ENCODE peak calls at places on chromosomes 1 and 21, in nine cellular contexts. One of them, this sample, is unnamed.

GRCh38 chr1:108813326-108813725 is 43.6 kb downstream of the AKNAD1 start:
- DNase-seq in pancreas: no peak
- DNase-seq in tibial artery: no peak
- DNase-seq in body of pancreas: no peak
- DNase-seq in kidney: no peak
- DNase-seq in tibial nerve: no peak
- DNase-seq in left lung: no peak
- DNase-seq in heart right ventricle: no peak
- DNase-seq in keratinocyte: no peak
- DNase-seq in this sample: no peak

GRCh38 chr1:16055613-16056520 is 12.3 kb downstream of the CLCNKB start:
- DNase-seq in body of pancreas: peak
- DNase-seq in keratinocyte: peak
- DNase-seq in left lung: peak
- DNase-seq in kidney: peak
- DNase-seq in pancreas: peak
- DNase-seq in heart right ventricle: peak
- DNase-seq in tibial artery: peak
- DNase-seq in tibial nerve: peak
- DNase-seq in this sample: peak

GRCh38 chr1:31072304-31072746 is 6.8 kb upstream of the PUM1 start:
- DNase-seq in left lung: no peak
- DNase-seq in kidney: no peak
- DNase-seq in heart right ventricle: no peak
- DNase-seq in keratinocyte: no peak
- DNase-seq in body of pancreas: no peak
- DNase-seq in tibial artery: no peak
- DNase-seq in tibial nerve: no peak
- DNase-seq in pancreas: no peak
- DNase-seq in this sample: no peak

GRCh38 chr1:210144736-210145135 is 87.9 kb upstream of the SERTAD4 start:
- DNase-seq in heart right ventricle: no peak
- DNase-seq in pancreas: no peak
- DNase-seq in keratinocyte: no peak
- DNase-seq in kidney: no peak
- DNase-seq in left lung: no peak
- DNase-seq in tibial artery: no peak
- DNase-seq in tibial nerve: no peak
- DNase-seq in body of pancreas: no peak
- DNase-seq in this sample: no peak

GRCh38 chr1:108863984-108864383 is 7.1 kb upstream of the AKNAD1 start:
- DNase-seq in body of pancreas: no peak
- DNase-seq in keratinocyte: no peak
- DNase-seq in pancreas: no peak
- DNase-seq in kidney: no peak
- DNase-seq in heart right ventricle: no peak
- DNase-seq in tibial nerve: no peak
- DNase-seq in left lung: no peak
- DNase-seq in tibial artery: no peak
- DNase-seq in this sample: no peak

GRCh38 chr1:172003766-172004530 is 162.7 kb downstream of the DNM3 start:
- DNase-seq in kidney: no peak
- DNase-seq in left lung: no peak
- DNase-seq in body of pancreas: no peak
- DNase-seq in keratinocyte: no peak
- DNase-seq in tibial artery: no peak
- DNase-seq in pancreas: no peak
- DNase-seq in tibial nerve: no peak
- DNase-seq in heart right ventricle: no peak
- DNase-seq in this sample: no peak

GRCh38 chr21:33844104-33844889 is 71.3 kb downstream of the ATP5PO start:
- DNase-seq in tibial nerve: no peak
- DNase-seq in kidney: peak
- DNase-seq in tibial artery: no peak
- DNase-seq in body of pancreas: peak
- DNase-seq in pancreas: no peak
- DNase-seq in left lung: no peak
- DNase-seq in keratinocyte: no peak
- DNase-seq in heart right ventricle: peak
- DNase-seq in this sample: peak

GRCh38 chr1:168151935-168152334 is 15.2 kb upstream of the GPR161 start:
- DNase-seq in pancreas: no peak
- DNase-seq in tibial nerve: no peak
- DNase-seq in body of pancreas: no peak
- DNase-seq in tibial artery: no peak
- DNase-seq in keratinocyte: no peak
- DNase-seq in kidney: no peak
- DNase-seq in heart right ventricle: no peak
- DNase-seq in left lung: no peak
- DNase-seq in this sample: no peak

GRCh38 chr1:37482796-37483744 is 8.7 kb downstream of the ZC3H12A start:
- DNase-seq in keratinocyte: no peak
- DNase-seq in tibial artery: no peak
- DNase-seq in heart right ventricle: peak
- DNase-seq in kidney: peak
- DNase-seq in body of pancreas: no peak
- DNase-seq in left lung: no peak
- DNase-seq in tibial nerve: no peak
- DNase-seq in pancreas: no peak
- DNase-seq in this sample: no peak

GRCh38 chr1:94156226-94156625 is 35.3 kb upstream of the ABCA4 start:
- DNase-seq in keratinocyte: no peak
- DNase-seq in tibial artery: no peak
- DNase-seq in pancreas: no peak
- DNase-seq in heart right ventricle: no peak
- DNase-seq in tibial nerve: no peak
- DNase-seq in body of pancreas: no peak
- DNase-seq in left lung: no peak
- DNase-seq in kidney: no peak
- DNase-seq in this sample: no peak
- TF ChIP-seq CTCF in keratinocyte: no peak
- TF ChIP-seq CTCF in tibial artery: no peak
- TF ChIP-seq CTCF in pancreas: no peak
- TF ChIP-seq CTCF in heart right ventricle: no peak
- TF ChIP-seq CTCF in tibial nerve: no peak
- TF ChIP-seq CTCF in body of pancreas: no peak
- TF ChIP-seq CTCF in left lung: no peak
- TF ChIP-seq CTCF in kidney: no peak
- TF ChIP-seq CTCF in this sample: no peak

GRCh38 chr1:19715334-19716203 is 50.9 kb downstream of the HTR6 start:
- DNase-seq in heart right ventricle: peak
- DNase-seq in tibial artery: peak
- DNase-seq in left lung: peak
- DNase-seq in kidney: peak
- DNase-seq in pancreas: peak
- DNase-seq in keratinocyte: peak
- DNase-seq in body of pancreas: peak
- DNase-seq in tibial nerve: peak
- DNase-seq in this sample: peak

GRCh38 chr1:19712928-19713327 is 48.3 kb downstream of the HTR6 start:
- DNase-seq in kidney: peak
- DNase-seq in heart right ventricle: no peak
- DNase-seq in tibial artery: no peak
- DNase-seq in body of pancreas: no peak
- DNase-seq in tibial nerve: no peak
- DNase-seq in pancreas: no peak
- DNase-seq in keratinocyte: no peak
- DNase-seq in left lung: no peak
- DNase-seq in this sample: no peak

GRCh38 chr1:19708558-19708957 is 43.9 kb downstream of the HTR6 start:
- DNase-seq in pancreas: no peak
- DNase-seq in left lung: no peak
- DNase-seq in tibial artery: no peak
- DNase-seq in kidney: no peak
- DNase-seq in heart right ventricle: no peak
- DNase-seq in body of pancreas: no peak
- DNase-seq in tibial nerve: no peak
- DNase-seq in keratinocyte: no peak
- DNase-seq in this sample: no peak

GRCh38 chr1:19709255-19709765 is 44.6 kb downstream of the HTR6 start:
- DNase-seq in tibial artery: no peak
- DNase-seq in keratinocyte: no peak
- DNase-seq in pancreas: no peak
- DNase-seq in body of pancreas: no peak
- DNase-seq in heart right ventricle: no peak
- DNase-seq in kidney: no peak
- DNase-seq in tibial nerve: no peak
- DNase-seq in left lung: no peak
- DNase-seq in this sample: no peak

DNA sequence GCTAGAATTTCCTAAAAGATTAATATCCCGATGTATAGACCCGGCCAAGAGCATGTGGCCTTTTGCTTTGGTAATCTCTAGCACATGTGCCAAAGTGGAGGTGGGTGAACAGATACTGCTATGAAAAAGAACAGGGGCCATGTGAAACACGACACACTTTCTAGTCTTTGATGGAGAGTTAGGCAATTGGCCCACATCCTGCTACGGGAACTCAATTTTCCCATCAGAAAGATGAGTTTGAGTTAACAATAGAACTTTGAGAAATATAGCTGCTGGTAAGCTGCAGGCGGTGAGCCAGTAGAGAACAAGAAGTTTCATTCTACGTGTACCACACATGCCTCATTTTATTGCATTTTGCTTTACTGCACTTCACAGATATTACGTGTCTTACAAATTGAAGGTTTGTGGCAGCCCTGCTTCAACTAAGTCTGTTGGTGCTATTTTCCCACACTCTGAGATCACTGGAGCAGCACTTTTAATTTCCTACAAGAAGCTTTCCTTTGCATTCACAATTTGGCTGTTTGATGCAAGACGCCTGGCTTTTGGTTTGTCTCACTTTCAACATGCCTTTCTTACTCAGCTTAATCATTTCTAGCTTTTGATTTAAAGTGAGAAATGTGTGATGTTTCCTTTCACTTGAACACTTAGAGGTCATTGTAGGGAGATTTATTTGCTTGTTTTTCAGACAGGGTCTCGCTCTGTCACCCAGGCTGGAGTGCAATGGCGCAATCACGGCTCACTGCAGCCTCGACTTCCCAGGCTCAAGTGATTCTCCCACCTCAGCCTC is 46.3 kb downstream of the HTR6 start:
- DNase-seq in body of pancreas: no peak
- DNase-seq in keratinocyte: no peak
- DNase-seq in left lung: no peak
- DNase-seq in tibial nerve: no peak
- DNase-seq in pancreas: no peak
- DNase-seq in heart right ventricle: no peak
- DNase-seq in kidney: peak
- DNase-seq in tibial artery: no peak
- DNase-seq in this sample: no peak
- H3K27ac ChIP-seq in body of pancreas: peak
- H3K27ac ChIP-seq in keratinocyte: no peak
- H3K27ac ChIP-seq in left lung: no peak
- H3K27ac ChIP-seq in tibial nerve: no peak
- H3K27ac ChIP-seq in pancreas: peak
- H3K27ac ChIP-seq in heart right ventricle: no peak
- H3K27ac ChIP-seq in kidney: no peak
- H3K27ac ChIP-seq in tibial artery: no peak
- H3K27ac ChIP-seq in this sample: no peak

GRCh38 chr1:242842094-242842493 is 317.6 kb upstream of the PLD5 start:
- DNase-seq in kidney: no peak
- DNase-seq in keratinocyte: no peak
- DNase-seq in body of pancreas: no peak
- DNase-seq in left lung: no peak
- DNase-seq in heart right ventricle: no peak
- DNase-seq in pancreas: no peak
- DNase-seq in tibial nerve: no peak
- DNase-seq in tibial artery: no peak
- DNase-seq in this sample: no peak
- TF ChIP-seq CTCF in kidney: no peak
- TF ChIP-seq CTCF in keratinocyte: no peak
- TF ChIP-seq CTCF in body of pancreas: no peak
- TF ChIP-seq CTCF in left lung: no peak
- TF ChIP-seq CTCF in heart right ventricle: no peak
- TF ChIP-seq CTCF in pancreas: no peak
- TF ChIP-seq CTCF in tibial nerve: no peak
- TF ChIP-seq CTCF in tibial artery: no peak
- TF ChIP-seq CTCF in this sample: no peak

DNA sequence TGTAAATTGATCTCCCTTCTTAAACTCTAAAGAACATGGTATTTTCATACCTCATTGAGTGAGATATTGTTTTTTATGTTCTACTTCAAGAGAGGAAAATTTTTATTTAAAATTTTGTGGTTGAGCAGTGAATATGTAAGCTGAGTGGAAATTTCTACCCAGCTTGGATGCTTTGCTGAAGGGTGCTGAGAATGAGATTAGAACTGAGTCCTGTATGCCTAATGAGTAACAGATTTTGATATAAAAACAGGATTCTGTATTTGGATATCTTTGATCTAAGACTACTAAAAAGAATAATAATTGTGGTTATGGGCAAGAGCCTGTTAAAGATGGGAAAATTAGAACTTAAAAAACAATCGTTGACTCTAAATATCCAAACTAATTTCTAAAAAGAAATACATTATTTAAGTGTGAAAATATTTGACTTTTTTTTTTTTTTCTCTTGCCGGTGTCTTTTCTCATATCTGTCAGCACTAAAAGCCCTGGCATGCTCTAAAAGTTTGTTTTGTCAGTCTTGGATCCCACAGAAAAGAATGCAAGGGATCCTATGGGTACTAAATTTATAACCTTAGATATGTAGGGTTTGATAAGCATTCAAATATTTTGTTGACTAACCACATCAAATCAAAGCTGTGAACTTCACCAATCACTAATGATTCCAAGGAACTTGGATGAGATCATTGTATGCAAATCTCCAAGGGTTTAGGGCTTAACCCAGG is 652.3 kb downstream of the PTPRC start:
- DNase-seq in left lung: no peak
- DNase-seq in body of pancreas: no peak
- DNase-seq in tibial artery: no peak
- DNase-seq in kidney: no peak
- DNase-seq in pancreas: no peak
- DNase-seq in tibial nerve: no peak
- DNase-seq in heart right ventricle: no peak
- DNase-seq in keratinocyte: no peak
- DNase-seq in this sample: no peak
- H3K27ac ChIP-seq in left lung: no peak
- H3K27ac ChIP-seq in body of pancreas: no peak
- H3K27ac ChIP-seq in tibial artery: no peak
- H3K27ac ChIP-seq in kidney: no peak
- H3K27ac ChIP-seq in pancreas: no peak
- H3K27ac ChIP-seq in tibial nerve: no peak
- H3K27ac ChIP-seq in heart right ventricle: no peak
- H3K27ac ChIP-seq in keratinocyte: no peak
- H3K27ac ChIP-seq in this sample: no peak

DNA sequence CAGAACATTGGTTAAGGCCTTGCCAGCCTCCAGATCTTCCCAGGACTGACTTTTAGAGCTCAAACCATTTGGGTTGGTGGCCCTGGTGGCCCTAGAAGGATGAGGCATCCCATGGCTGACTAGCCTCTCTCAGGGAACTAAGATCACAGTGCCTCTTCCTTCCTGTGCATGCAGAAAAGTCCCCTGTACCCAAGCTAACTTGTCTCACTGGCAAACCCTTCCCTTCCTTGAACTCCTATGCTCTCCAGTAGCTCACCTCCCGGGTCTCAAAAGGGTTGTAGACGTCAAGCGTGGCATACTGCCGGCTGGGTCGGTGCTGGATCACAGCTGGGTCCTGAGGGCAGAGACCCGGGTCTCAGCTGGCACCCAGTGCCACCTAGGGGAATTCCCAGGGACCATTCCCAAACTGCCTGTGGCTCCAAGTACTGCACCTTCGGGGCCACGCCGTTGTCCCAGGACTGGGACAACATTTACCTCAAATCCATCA is 716 bp downstream of the SCAMP3 start:
- DNase-seq in left lung: no peak
- DNase-seq in tibial nerve: no peak
- DNase-seq in pancreas: no peak
- DNase-seq in body of pancreas: no peak
- DNase-seq in heart right ventricle: no peak
- DNase-seq in keratinocyte: no peak
- DNase-seq in tibial artery: no peak
- DNase-seq in kidney: no peak
- DNase-seq in this sample: no peak
- TF ChIP-seq CTCF in left lung: no peak
- TF ChIP-seq CTCF in tibial nerve: no peak
- TF ChIP-seq CTCF in pancreas: no peak
- TF ChIP-seq CTCF in body of pancreas: no peak
- TF ChIP-seq CTCF in heart right ventricle: no peak
- TF ChIP-seq CTCF in keratinocyte: no peak
- TF ChIP-seq CTCF in tibial artery: no peak
- TF ChIP-seq CTCF in kidney: no peak
- TF ChIP-seq CTCF in this sample: no peak